ENCODE peak calls at places on chromosomes 2 and 18, in ten cellular contexts. H, G, L, F, K, P, O, Z, D and Q are unnamed samples.

GRCh38 chr2:50746526-50746925 is 285.4 kb downstream of the NRXN1 start:
- DNase-seq in D (peak), G (no peak), P (no peak), O (no peak), H (no peak), Z (peak), K (no peak), F (no peak), L (no peak), Q (no peak)

GRCh38 chr2:208040199-208041171 is 15.2 kb upstream of the PLEKHM3 start:
- DNase-seq in O (peak), P (peak), L (peak), G (no peak), K (peak), D (peak), F (peak), Z (peak), H (peak), Q (peak)

GRCh38 chr2:102291221-102292075 is 19.9 kb upstream of the IL1RL1 start:
- DNase-seq in O (no peak), F (no peak), H (peak), D (no peak), P (no peak), G (no peak), L (no peak), Z (peak), K (no peak), Q (no peak)

GRCh38 chr2:62333961-62334360 is 138.0 kb downstream of the B3GNT2 start:
- DNase-seq in G (no peak), H (no peak), Z (no peak), P (no peak), L (no peak), K (no peak), F (no peak), O (no peak), D (no peak), Q (no peak)

GRCh38 chr2:64760131-64760530 is 106.4 kb upstream of the SERTAD2 start:
- DNase-seq in H (no peak), P (no peak), Z (no peak), F (no peak), O (no peak), K (no peak), L (no peak), D (no peak), G (no peak), Q (no peak)

GRCh38 chr2:164981217-164981990 is 26.1 kb upstream of the SLC38A11 start:
- DNase-seq in H (no peak), P (no peak), G (no peak), L (no peak), F (no peak), O (no peak), D (no peak), Z (peak), K (no peak), Q (no peak)

GRCh38 chr18:12770469-12771219 is 67.8 kb downstream of the PSMG2 start:
- DNase-seq in Z (no peak), O (no peak), K (no peak), H (no peak), L (no peak), P (no peak), G (no peak), F (peak), D (no peak), Q (no peak)

GRCh38 chr2:5798083-5798482 is 105.9 kb downstream of the SOX11 start:
- DNase-seq in L (no peak), O (no peak), F (no peak), K (no peak), G (no peak), P (no peak), Z (no peak), D (no peak), H (no peak), Q (no peak)

GRCh38 chr2:14952383-14952782 is 319.9 kb downstream of the LRATD1 start:
- DNase-seq in G (no peak), F (no peak), H (no peak), L (no peak), Z (no peak), O (no peak), D (no peak), K (no peak), P (no peak), Q (no peak)

GRCh38 chr2:42903821-42904575 is 111.6 kb upstream of the HAAO start:
- DNase-seq in P (no peak), H (no peak), Z (no peak), F (no peak), D (no peak), O (no peak), K (no peak), L (no peak), G (no peak), Q (no peak)

GRCh38 chr2:215799194-215799593 is 214.2 kb downstream of the MREG start:
- DNase-seq in F (no peak), P (no peak), D (no peak), L (no peak), K (no peak), O (no peak), Z (peak), G (no peak), H (no peak), Q (no peak)

GRCh38 chr2:41024806-41025205 is 572.9 kb upstream of the SLC8A1 start:
- DNase-seq in K (no peak), H (no peak), F (no peak), L (no peak), P (no peak), O (no peak), D (no peak), Z (no peak), G (no peak), Q (no peak)

GRCh38 chr2:171160119-171160629 is 519 bp downstream of the TLK1 start:
- DNase-seq in Z (peak), H (peak), O (peak), P (peak), L (peak), D (peak), K (peak), F (peak), G (no peak), Q (peak)

GRCh38 chr18:63947051-63947790 is 1.9 kb upstream of the HMSD start:
- DNase-seq in G (no peak), F (no peak), L (no peak), H (no peak), Z (no peak), O (no peak), D (no peak), P (no peak), K (no peak), Q (no peak)

GRCh38 chr2:82282111-82282882 is 1977.7 kb upstream of the LRRTM1 start:
- DNase-seq in K (no peak), F (peak), G (no peak), Z (no peak), L (no peak), D (peak), P (no peak), H (no peak), O (peak), Q (no peak)
- TF ChIP-seq CTCF in K (no peak), F (no peak), G (no peak), Z (no peak), L (no peak), D (no peak), P (peak), H (no peak), O (no peak), Q (no peak)

DNA sequence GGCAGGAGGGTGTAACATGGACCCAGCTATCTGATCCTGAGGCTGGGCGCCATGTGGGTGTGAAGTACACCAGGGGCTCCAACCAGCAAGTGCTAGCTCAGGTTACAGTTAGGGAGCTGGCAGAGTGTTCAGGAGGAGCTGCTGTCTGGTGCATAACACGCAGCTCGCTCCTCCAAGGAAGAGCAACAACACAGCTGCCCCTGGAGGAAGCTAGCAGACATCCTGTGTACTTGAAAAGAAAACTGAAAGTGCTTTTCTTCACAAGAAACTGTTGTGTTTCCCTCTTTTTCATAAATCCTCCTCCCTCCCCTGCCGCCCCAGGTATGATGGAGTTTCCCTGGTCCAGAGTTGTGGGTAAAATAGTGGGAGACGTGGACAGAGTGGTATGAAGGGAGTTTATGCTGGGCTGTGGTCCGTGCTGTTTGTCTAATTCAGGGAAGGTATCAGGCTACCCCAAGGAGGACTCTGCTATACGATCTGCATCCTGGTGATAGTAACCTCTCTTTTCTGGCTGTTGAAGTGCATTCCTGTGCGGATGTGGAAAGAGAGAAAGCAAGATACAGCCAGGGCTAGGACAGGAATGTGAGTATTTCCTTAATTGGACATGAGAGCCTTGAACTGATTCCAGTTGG is 6.1 kb upstream of the LBH start:
- DNase-seq in D (peak), G (no peak), K (no peak), P (no peak), Z (no peak), L (peak), H (no peak), F (peak), O (peak), Q (no peak)
- TF ChIP-seq CTCF in D (no peak), G (no peak), K (no peak), P (no peak), Z (no peak), L (no peak), H (no peak), F (no peak), O (no peak), Q (no peak)

DNA sequence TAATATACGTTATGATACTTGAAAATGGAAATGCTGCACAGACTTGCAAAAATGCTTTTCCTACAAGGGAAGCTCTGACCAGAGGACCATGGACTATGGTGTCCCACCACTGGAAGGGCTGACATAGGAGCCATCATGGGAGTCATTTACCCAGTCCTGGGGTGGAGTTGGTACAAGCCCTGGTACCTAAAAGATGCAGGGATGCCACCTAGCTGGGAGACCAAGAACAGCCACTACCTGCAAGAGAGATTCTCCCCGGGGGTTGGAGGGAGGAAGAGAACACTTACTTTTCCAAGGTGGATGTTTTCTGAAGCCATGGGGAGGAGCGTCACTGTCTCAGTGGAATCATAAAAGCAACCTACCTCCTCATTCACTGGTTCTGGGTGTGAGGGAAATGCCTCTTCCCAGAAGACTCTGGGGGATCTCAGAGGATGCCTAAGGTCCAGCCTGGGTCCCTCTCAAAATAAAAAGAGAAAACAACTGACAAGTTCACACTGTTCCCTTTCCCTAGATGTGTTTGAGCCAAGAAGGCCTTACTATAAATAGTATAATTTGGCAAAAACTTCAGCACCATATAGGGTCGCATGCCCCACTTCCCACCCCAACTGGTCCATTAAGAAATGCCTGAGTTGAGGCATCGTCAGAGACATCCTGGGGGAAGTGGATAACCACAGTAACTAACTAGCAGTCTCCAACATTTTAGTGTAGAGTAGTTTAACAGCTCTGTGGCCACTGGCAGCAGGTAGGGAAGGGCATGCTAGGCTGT is 39.9 kb downstream of the REEP1 start:
- DNase-seq in P (no peak), H (no peak), L (no peak), Z (peak), G (no peak), D (no peak), F (no peak), K (no peak), O (peak), Q (no peak)
- TF ChIP-seq CTCF in P (no peak), H (no peak), L (no peak), Z (no peak), G (peak), D (no peak), F (no peak), K (peak), O (no peak), Q (no peak)

GRCh38 chr2:172215172-172215935 is 112.7 kb upstream of the DLX2 start:
- DNase-seq in L (no peak), D (no peak), K (no peak), G (no peak), F (no peak), Z (peak), P (no peak), H (no peak), O (no peak), Q (no peak)

GRCh38 chr2:172216348-172216933 is 113.7 kb upstream of the DLX2 start:
- DNase-seq in F (no peak), L (no peak), H (no peak), K (no peak), D (no peak), O (no peak), Z (no peak), P (no peak), G (no peak), Q (no peak)

GRCh38 chr2:172213116-172213515 is 110.4 kb upstream of the DLX2 start:
- DNase-seq in K (no peak), H (no peak), P (no peak), Z (no peak), L (no peak), D (no peak), G (no peak), O (no peak), F (no peak), Q (no peak)

GRCh38 chr2:172214252-172214651 is 111.6 kb upstream of the DLX2 start:
- DNase-seq in Z (peak), F (no peak), P (no peak), O (no peak), D (no peak), L (no peak), G (no peak), H (no peak), K (no peak), Q (no peak)

DNA sequence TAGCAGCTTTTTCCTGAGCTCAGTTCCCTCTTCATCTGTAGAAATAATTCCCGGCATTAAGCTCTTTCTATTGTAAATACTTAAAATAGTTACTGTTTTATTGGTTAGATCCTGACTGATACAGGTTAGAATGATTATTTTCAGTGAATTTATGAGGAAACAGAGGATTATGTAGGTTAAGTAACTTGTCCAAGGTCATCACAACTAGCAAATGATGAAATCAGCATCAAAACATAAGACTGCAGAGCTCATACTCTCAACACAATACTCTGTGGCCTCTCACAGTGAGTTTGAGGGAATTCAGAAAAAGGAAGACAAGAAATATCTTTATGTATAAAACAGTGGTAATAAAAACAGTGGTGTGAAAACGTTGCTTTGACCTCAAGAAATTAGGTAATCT is 113.2 kb upstream of the DLX2 start:
- DNase-seq in G (no peak), H (no peak), L (no peak), Z (no peak), O (no peak), D (no peak), F (no peak), K (no peak), P (no peak), Q (no peak)
- TF ChIP-seq CTCF in G (no peak), H (no peak), L (no peak), Z (no peak), O (no peak), D (no peak), F (no peak), K (no peak), P (no peak), Q (no peak)

DNA sequence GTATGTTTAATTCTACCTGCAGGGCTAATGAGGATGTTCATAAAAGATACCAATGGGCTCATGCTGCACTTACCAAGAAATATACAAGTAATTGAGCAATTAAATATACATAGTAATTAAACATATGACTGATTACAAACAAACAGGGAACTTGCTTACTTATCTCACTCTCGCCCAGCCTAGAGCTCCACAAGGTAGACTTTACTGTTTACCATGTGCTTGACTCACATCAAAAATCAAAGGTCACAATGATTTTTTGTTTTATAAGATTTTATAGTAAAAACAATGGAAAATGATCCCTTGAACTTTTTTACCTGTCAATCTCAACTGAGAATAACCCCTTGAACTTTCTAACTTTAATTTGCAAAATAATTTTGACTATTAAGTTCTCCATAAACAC is 1395.1 kb downstream of the SUCLG1 start:
- DNase-seq in O (no peak), L (no peak), P (no peak), H (no peak), G (no peak), D (no peak), K (no peak), F (no peak), Z (no peak), Q (no peak)
- TF ChIP-seq CTCF in O (no peak), L (no peak), P (no peak), H (no peak), G (no peak), D (no peak), K (no peak), F (no peak), Z (no peak), Q (no peak)

GRCh38 chr2:148882051-148882450 is 7.0 kb downstream of the KIF5C start:
- DNase-seq in O (no peak), Z (no peak), G (no peak), L (no peak), H (no peak), K (no peak), P (no peak), D (no peak), F (no peak), Q (no peak)

GRCh38 chr2:148885988-148886387 is 11.0 kb downstream of the KIF5C start:
- DNase-seq in Z (no peak), O (no peak), F (no peak), D (no peak), G (no peak), H (no peak), L (no peak), K (no peak), P (no peak), Q (no peak)

GRCh38 chr2:148885209-148885608 is 10.2 kb downstream of the KIF5C start:
- DNase-seq in Z (no peak), L (no peak), F (no peak), K (no peak), P (no peak), G (no peak), O (no peak), D (no peak), H (no peak), Q (no peak)

GRCh38 chr2:148888003-148888501 is 13.0 kb downstream of the KIF5C start:
- DNase-seq in L (no peak), K (no peak), F (peak), Z (no peak), G (no peak), O (no peak), H (no peak), P (no peak), D (peak), Q (no peak)

GRCh38 chr2:148887349-148888002 is 12.4 kb downstream of the KIF5C start:
- DNase-seq in P (no peak), K (no peak), L (no peak), F (no peak), H (no peak), O (no peak), Z (no peak), D (no peak), G (no peak), Q (no peak)
- TF ChIP-seq CTCF in P (no peak), K (no peak), L (no peak), F (no peak), H (no peak), O (no peak), Z (no peak), D (no peak), G (no peak), Q (no peak)

GRCh38 chr2:105746177-105747080 is 1.7 kb downstream of the NCK2 start:
- DNase-seq in O (no peak), K (no peak), H (peak), D (peak), Z (peak), G (no peak), L (peak), P (no peak), F (peak), Q (no peak)

GRCh38 chr2:105749583-105750399 is 5.1 kb downstream of the NCK2 start:
- DNase-seq in Z (peak), D (no peak), P (no peak), K (no peak), O (no peak), H (peak), F (no peak), L (peak), G (no peak), Q (no peak)

GRCh38 chr2:105747254-105747909 is 2.7 kb downstream of the NCK2 start:
- DNase-seq in Z (no peak), L (no peak), G (no peak), F (no peak), O (no peak), K (no peak), D (no peak), H (peak), P (no peak), Q (no peak)

GRCh38 chr2:105747997-105748396 is 3.3 kb downstream of the NCK2 start:
- DNase-seq in G (no peak), L (no peak), P (no peak), D (no peak), O (no peak), Z (no peak), H (no peak), K (no peak), F (no peak), Q (no peak)

GRCh38 chr2:105748564-105748963 is 3.9 kb downstream of the NCK2 start:
- DNase-seq in O (no peak), Z (no peak), G (no peak), L (no peak), D (no peak), K (no peak), P (no peak), H (peak), F (no peak), Q (no peak)
- TF ChIP-seq CTCF in O (no peak), Z (no peak), G (no peak), L (no peak), D (no peak), K (no peak), P (peak), H (no peak), F (no peak), Q (peak)

DNA sequence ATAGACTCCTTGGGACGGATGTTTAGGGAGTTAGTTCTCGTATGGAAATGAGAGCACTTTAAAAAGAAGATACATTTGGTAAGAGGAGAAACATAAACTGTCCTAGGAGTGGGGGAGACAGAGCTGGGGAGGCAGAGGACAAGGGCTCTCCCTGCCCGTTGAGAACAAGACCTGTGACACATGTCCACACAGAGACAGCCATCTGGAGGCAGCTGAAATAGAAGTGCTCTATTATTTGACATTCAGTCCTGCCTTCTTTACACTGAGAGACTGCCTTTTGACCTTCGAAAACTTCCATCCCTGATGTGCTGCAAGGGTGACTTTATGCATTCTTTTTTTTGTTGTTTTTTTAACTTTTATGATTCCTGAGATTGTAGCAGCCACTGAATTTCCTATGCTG is 150.1 kb downstream of the UXS1 start:
- DNase-seq in D (no peak), Z (no peak), G (no peak), F (no peak), L (no peak), K (no peak), P (no peak), O (no peak), H (no peak), Q (no peak)
- TF ChIP-seq CTCF in D (no peak), Z (no peak), G (no peak), F (no peak), L (no peak), K (no peak), P (no peak), O (no peak), H (no peak), Q (no peak)